ENCODE peak calls at places on chromosomes 5 and 9, in four cellular contexts. H, W, N and U are unnamed samples.

GRCh38 chr9:37908698-37909186 is 4.8 kb upstream of the SLC25A51 start:
- DNase-seq in W (peak; percentile 64), N (no peak), H (no peak), U (peak; percentile 47)

GRCh38 chr5:115366223-115366622 is 69.8 kb upstream of the CCDC112 start:
- DNase-seq in N (no peak), W (peak; percentile 91), H (peak; percentile 22), U (peak; percentile 92)

GRCh38 chr5:172858990-172859811 is 25.1 kb downstream of the ERGIC1 start:
- DNase-seq in H (peak; percentile 85), N (no peak), W (peak; percentile 90), U (peak; percentile 86)

GRCh38 chr5:75226916-75227315 is 9.8 kb downstream of the ANKRD31 start:
- DNase-seq in N (no peak), H (no peak), W (no peak), U (no peak)

GRCh38 chr5:90231688-90232087 is 177.9 kb downstream of the CETN3 start:
- DNase-seq in H (no peak), N (no peak), W (no peak), U (no peak)

GRCh38 chr9:110069326-110070248 is 138.4 kb downstream of the C9orf152 start:
- DNase-seq in W (peak; percentile 94), H (peak; percentile 54), N (peak; percentile 38), U (peak; percentile 96)

GRCh38 chr9:38012767-38013450 is 56.1 kb downstream of the SHB start:
- DNase-seq in H (no peak), N (no peak), W (no peak), U (no peak)

GRCh38 chr5:147055850-147056523 is 177.4 kb upstream of the PPP2R2B start:
- DNase-seq in W (no peak), H (no peak), N (no peak), U (no peak)

GRCh38 chr5:141514330-141515111 is 25.6 kb downstream of the PCDHGC5 start:
- DNase-seq in H (peak; percentile 46), N (no peak), W (peak; percentile 72), U (peak; percentile 58)

GRCh38 chr5:79983618-79984017 is 7.4 kb downstream of the MTX3 start:
- DNase-seq in N (no peak), H (no peak), W (no peak), U (no peak)

GRCh38 chr5:71924325-71924724 is 182.9 kb upstream of the MAP1B start:
- DNase-seq in N (no peak), W (no peak), H (no peak), U (peak; percentile 66)

GRCh38 chr5:169550227-169550626 is 33.3 kb upstream of the SPDL1 start:
- DNase-seq in H (no peak), N (no peak), W (no peak), U (no peak)

GRCh38 chr9:101977614-101978210 is 239.3 kb upstream of the GRIN3A start:
- DNase-seq in H (no peak), W (no peak), N (no peak), U (peak; percentile 30)
- TF ChIP-seq CTCF in H (peak; percentile 35), W (peak; percentile 29), N (peak; percentile 60), U (peak; percentile 47)

GRCh38 chr9:546797-547223 is 294.7 kb upstream of the DMRT1 start:
- DNase-seq in N (no peak), H (no peak), W (no peak), U (peak; percentile 52)
- TF ChIP-seq CTCF in N (no peak), H (peak; percentile 44), W (peak; percentile 23), U (no peak)

DNA sequence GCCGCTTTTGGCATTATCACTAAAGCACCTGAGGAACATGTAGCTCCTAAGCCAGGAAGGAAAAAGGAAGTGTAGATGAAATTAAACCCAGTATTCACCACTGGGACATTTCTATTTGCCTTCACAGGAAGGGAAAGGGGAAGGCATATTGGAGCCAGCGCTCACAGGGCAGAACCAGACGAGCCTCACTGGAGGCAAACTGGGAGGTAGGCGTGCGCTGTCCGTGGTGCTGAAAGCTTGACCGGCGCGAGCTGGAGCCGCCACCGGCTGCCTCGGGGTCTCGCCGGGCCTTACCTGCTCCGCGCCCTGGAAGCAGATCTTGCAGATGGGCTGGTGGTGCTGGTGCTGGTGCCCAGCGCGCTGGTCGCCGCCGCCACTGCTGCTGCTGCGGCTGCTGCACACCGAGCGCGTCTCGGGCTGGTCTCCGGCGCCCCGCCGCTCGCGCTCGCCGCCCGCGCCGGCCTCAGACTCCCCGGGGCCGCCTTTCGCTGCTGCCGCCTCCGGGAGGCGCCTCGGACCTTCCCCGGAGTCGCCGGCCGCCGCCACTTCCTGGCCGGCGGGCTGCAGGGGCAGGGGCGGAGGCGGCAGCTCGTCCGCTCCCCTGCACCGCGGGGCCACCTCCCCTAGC is 732 bp downstream of the MARCHF11 start:
- DNase-seq in W (peak; percentile 7), N (peak; percentile 81), H (peak; percentile 59), U (peak; percentile 50)
- TF ChIP-seq CTCF in W (no peak), N (no peak), H (no peak), U (no peak)

DNA sequence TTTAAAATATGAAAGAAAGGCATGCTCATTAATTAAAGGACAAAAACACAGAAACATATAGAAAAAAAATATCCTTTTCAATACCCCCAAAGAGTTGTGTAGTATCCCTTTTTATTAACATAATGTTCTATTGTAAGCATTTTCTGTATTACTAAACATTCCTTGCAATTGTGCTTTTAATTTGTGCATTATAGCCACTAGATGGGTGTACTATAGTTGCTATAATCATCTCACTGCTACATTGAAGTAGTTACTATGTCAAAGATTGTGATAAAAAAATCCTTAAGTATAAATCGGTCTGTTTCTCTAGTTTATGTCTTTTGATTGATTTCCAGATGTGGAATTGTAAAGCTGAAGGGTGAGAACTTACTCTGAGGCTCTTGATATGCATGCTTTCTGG is 21.4 kb downstream of the FREM1 start:
- DNase-seq in H (no peak), N (no peak), W (no peak), U (no peak)
- TF ChIP-seq CTCF in H (no peak), N (no peak), W (no peak), U (no peak)

GRCh38 chr9:108776920-108777650 is 78.7 kb downstream of the ACTL7B start:
- DNase-seq in H (no peak), N (no peak), W (no peak), U (peak; percentile 76)
- TF ChIP-seq CTCF in H (no peak), N (no peak), W (peak; percentile 17), U (peak; percentile 40)

DNA sequence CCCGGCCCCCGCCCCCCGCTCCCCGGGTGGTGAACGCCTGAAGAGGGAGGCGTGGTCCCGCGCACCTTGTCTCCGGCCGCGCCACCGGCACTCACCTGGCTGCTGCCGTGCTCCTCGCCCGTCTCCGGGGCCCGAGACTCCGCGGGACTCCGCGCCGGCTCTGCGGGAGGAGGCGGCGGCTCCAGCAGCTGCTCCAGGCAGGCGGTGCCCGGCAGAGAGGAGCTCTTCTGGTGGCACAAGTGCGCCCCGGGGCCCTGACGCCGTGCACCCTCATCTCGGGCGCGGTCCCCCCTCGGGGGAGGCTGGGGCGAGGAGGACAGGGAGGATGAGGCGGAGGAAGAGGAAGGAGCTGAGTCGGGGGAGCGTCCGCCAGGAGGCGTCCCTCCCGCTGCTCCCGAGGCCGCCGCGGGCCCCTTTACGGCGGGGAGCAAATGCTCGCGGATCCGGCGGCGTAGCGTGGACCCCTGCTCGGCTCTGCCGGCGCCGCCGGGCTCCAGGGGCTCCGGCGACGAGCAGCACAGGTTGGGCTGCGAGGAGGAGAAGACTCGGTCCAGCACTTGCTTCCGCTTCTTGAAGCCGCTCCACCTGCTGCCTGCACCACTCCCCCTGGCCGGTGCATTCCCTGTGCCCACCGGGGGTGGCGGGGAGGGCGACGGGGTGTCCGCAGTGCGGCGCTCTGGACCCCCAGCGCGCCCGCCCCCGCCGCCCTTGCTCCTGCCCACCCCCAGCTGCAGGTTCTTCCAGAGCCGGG is 958 bp downstream of the MCTP1 start:
- DNase-seq in N (peak; percentile 19), W (no peak), H (peak; percentile 13), U (no peak)
- TF ChIP-seq CTCF in N (peak; percentile 12), W (peak; percentile 37), H (no peak), U (peak; percentile 49)

DNA sequence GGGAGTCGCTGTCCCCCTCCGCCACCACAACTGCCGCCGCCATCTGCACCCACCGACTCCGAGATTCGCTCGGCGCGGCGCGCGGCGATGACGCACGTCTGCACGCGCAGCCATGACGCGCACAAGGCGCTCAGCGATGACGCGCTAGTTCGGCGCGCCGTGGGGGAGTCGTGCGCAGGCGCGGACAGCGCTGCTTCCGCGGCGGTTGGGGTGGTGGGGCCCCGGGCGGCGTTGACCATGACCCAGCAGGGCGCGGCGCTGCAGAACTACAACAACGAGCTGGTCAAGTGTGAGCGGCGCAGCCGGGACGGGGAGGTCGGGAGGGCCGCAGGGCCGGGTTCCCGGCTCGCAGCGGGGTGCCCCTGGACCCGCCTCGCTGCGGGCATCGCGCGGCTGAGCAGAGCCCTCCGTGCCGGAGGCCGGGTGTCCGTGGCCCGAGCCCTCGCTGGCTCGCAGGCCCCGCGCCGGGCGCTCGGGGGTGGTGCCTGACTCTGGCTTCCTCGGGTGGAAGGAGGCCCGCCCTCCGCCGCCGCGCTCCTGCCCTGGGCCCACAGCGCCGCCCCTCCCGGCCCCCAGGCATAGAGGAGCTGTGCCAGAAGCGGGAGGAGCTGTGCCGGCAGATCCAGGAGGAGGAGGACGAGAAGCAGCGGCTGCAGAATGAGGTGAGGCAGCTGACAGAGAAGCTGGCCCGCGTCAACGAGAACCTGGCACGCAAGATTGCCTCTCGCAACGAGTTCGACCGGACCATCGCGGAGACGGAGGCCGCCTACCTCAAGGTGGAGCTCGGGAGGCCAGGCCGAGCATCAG is at the start of the genes ANAPC2 and SSNA1:
- DNase-seq in W (peak; percentile 95), N (peak; percentile 96), H (peak; percentile 92), U (peak; percentile 93)
- TF ChIP-seq CTCF in W (peak; percentile 45), N (no peak), H (peak; percentile 12), U (peak; percentile 56)

GRCh38 chr9:19967567-19968459 is 179.0 kb upstream of the SLC24A2 start:
- DNase-seq in H (no peak), W (no peak), N (no peak), U (no peak)
- TF ChIP-seq CTCF in H (no peak), W (no peak), N (no peak), U (no peak)